ENCODE peak calls at places on chromosomes 16 and 17, in ten cellular contexts. Q, F, R, K, T, S, J, P, G and V are unnamed samples.

GRCh38 chr17:58172369-58173071 is 5.7 kb downstream of the OR4D2 start:
- DNase-seq in T (peak), K (peak), Q (peak), J (no peak), F (peak), P (no peak), R (peak), S (no peak), G (peak), V (peak)

GRCh38 chr17:63455417-63455816 is 9.3 kb upstream of the CYB561 start:
- DNase-seq in P (no peak), Q (no peak), R (no peak), S (no peak), K (no peak), F (no peak), J (peak), G (no peak), T (no peak), V (no peak)

GRCh38 chr16:11871193-11871592 is 19.9 kb upstream of the RSL1D1 start:
- DNase-seq in S (no peak), T (no peak), Q (no peak), K (no peak), G (peak), R (peak), P (no peak), F (no peak), J (no peak), V (no peak)

GRCh38 chr16:83715217-83715920 is 92.4 kb upstream of the HSBP1 start:
- DNase-seq in P (no peak), G (peak), S (no peak), R (no peak), K (no peak), T (no peak), Q (no peak), J (no peak), F (no peak), V (peak)

GRCh38 chr17:15930426-15930825 is 14.5 kb upstream of the ADORA2B start:
- DNase-seq in G (no peak), K (no peak), P (no peak), F (no peak), R (no peak), T (no peak), S (no peak), J (no peak), Q (no peak), V (no peak)

GRCh38 chr17:4199818-4200402 is 56.9 kb downstream of the CYB5D2 start:
- DNase-seq in G (peak), Q (peak), F (peak), K (peak), J (peak), R (peak), T (peak), S (no peak), P (peak), V (peak)

GRCh38 chr17:6675426-6675825 is 23.9 kb downstream of the C17orf100 start:
- DNase-seq in F (no peak), Q (no peak), R (no peak), S (no peak), K (no peak), J (no peak), T (no peak), G (no peak), P (no peak), V (no peak)

GRCh38 chr17:43324205-43324893 is 74.4 kb upstream of the ARL4D start:
- DNase-seq in G (no peak), P (no peak), T (no peak), Q (no peak), S (no peak), F (no peak), J (peak), K (no peak), R (no peak), V (no peak)

GRCh38 chr16:80518436-80518835 is 22.4 kb upstream of the DYNLRB2 start:
- DNase-seq in F (no peak), P (no peak), S (no peak), K (no peak), J (no peak), T (peak), R (no peak), G (no peak), Q (no peak), V (no peak)

GRCh38 chr17:19647697-19648474 is 665 bp upstream of the ALDH3A2 start:
- DNase-seq in T (peak), R (peak), S (no peak), Q (peak), F (no peak), G (peak), K (peak), J (peak), P (peak), V (peak)

GRCh38 chr17:51507444-51507843 is 247.1 kb downstream of the UTP18 start:
- DNase-seq in J (no peak), Q (no peak), G (no peak), S (no peak), R (no peak), K (no peak), F (no peak), P (no peak), T (no peak), V (peak)

GRCh38 chr17:4186244-4186920 is 43.4 kb downstream of the CYB5D2 start:
- DNase-seq in P (no peak), K (no peak), S (no peak), J (peak), F (no peak), Q (no peak), R (no peak), T (no peak), G (no peak), V (no peak)

GRCh38 chr17:80605326-80606066 is 60.9 kb downstream of the RPTOR start:
- DNase-seq in G (no peak), J (no peak), P (no peak), T (peak), S (peak), Q (no peak), F (no peak), R (peak), K (peak), V (no peak)

GRCh38 chr16:15055141-15056053 is 477 bp downstream of the NTAN1 start:
- DNase-seq in F (peak), Q (peak), K (peak), S (no peak), P (peak), T (peak), G (no peak), J (peak), R (peak), V (peak)

GRCh38 chr16:85354623-85355514 is 242.6 kb upstream of the CIBAR2 start:
- DNase-seq in S (no peak), P (no peak), Q (peak), R (peak), J (no peak), G (peak), T (no peak), F (no peak), K (no peak), V (no peak)

GRCh38 chr17:35729405-35729833 is 2.0 kb upstream of the RASL10B start:
- DNase-seq in P (no peak), T (no peak), R (no peak), Q (no peak), K (no peak), G (no peak), S (no peak), J (no peak), F (no peak), V (no peak)

GRCh38 chr17:17398188-17398927 is 78.4 kb upstream of the MED9 start:
- DNase-seq in G (no peak), P (no peak), K (no peak), R (no peak), S (no peak), Q (no peak), J (peak), F (no peak), T (no peak), V (peak)